ENCODE peak calls at places on chromosomes 3 and 15, in nine cellular contexts. One of them, this sample, is unnamed.

GRCh38 chr15:69529141-69529540 is 76.5 kb downstream of the RPLP1 start:
- DNase-seq in dorsolateral prefrontal cortex: no peak
- DNase-seq in amniotic stem cell: no peak
- DNase-seq in NCI-H2081 treated with DMSO at 0.1 percent for 48 hours: no peak
- DNase-seq in T-helper 1 cell: no peak
- DNase-seq in putamen: no peak
- DNase-seq in HuH-7: no peak
- DNase-seq in hypothalamus: no peak
- DNase-seq in amygdala: no peak
- DNase-seq in this sample: no peak

GRCh38 chr15:83110361-83110760 is 2.9 kb downstream of the TM6SF1 start:
- DNase-seq in amniotic stem cell: no peak
- DNase-seq in NCI-H2081 treated with DMSO at 0.1 percent for 48 hours: no peak
- DNase-seq in putamen: no peak
- DNase-seq in HuH-7: no peak
- DNase-seq in hypothalamus: no peak
- DNase-seq in amygdala: no peak
- DNase-seq in T-helper 1 cell: no peak
- DNase-seq in dorsolateral prefrontal cortex: no peak
- DNase-seq in this sample: no peak

GRCh38 chr3:184176377-184177330 is 2.0 kb downstream of the AP2M1 start:
- DNase-seq in hypothalamus: peak
- DNase-seq in dorsolateral prefrontal cortex: no peak
- DNase-seq in putamen: peak
- DNase-seq in amniotic stem cell: peak
- DNase-seq in amygdala: peak
- DNase-seq in HuH-7: no peak
- DNase-seq in NCI-H2081 treated with DMSO at 0.1 percent for 48 hours: no peak
- DNase-seq in T-helper 1 cell: no peak
- DNase-seq in this sample: no peak

GRCh38 chr15:92634641-92635272 is 20.8 kb downstream of the FAM174B start:
- DNase-seq in amygdala: no peak
- DNase-seq in putamen: no peak
- DNase-seq in HuH-7: no peak
- DNase-seq in hypothalamus: no peak
- DNase-seq in dorsolateral prefrontal cortex: no peak
- DNase-seq in amniotic stem cell: no peak
- DNase-seq in NCI-H2081 treated with DMSO at 0.1 percent for 48 hours: peak
- DNase-seq in T-helper 1 cell: no peak
- DNase-seq in this sample: no peak

GRCh38 chr3:136938334-136938733 is 19.4 kb upstream of the IL20RB start:
- DNase-seq in T-helper 1 cell: no peak
- DNase-seq in amygdala: no peak
- DNase-seq in HuH-7: no peak
- DNase-seq in putamen: no peak
- DNase-seq in dorsolateral prefrontal cortex: no peak
- DNase-seq in amniotic stem cell: no peak
- DNase-seq in NCI-H2081 treated with DMSO at 0.1 percent for 48 hours: no peak
- DNase-seq in hypothalamus: no peak
- DNase-seq in this sample: no peak

GRCh38 chr15:75723847-75724660 is 11.4 kb upstream of the CSPG4 start:
- DNase-seq in T-helper 1 cell: peak
- DNase-seq in amygdala: peak
- DNase-seq in amniotic stem cell: peak
- DNase-seq in dorsolateral prefrontal cortex: peak
- DNase-seq in NCI-H2081 treated with DMSO at 0.1 percent for 48 hours: no peak
- DNase-seq in hypothalamus: peak
- DNase-seq in HuH-7: peak
- DNase-seq in putamen: no peak
- DNase-seq in this sample: no peak

GRCh38 chr3:190696777-190697501 is 165.6 kb downstream of the GMNC start:
- DNase-seq in dorsolateral prefrontal cortex: no peak
- DNase-seq in hypothalamus: no peak
- DNase-seq in amygdala: no peak
- DNase-seq in amniotic stem cell: peak
- DNase-seq in NCI-H2081 treated with DMSO at 0.1 percent for 48 hours: no peak
- DNase-seq in putamen: peak
- DNase-seq in T-helper 1 cell: no peak
- DNase-seq in HuH-7: no peak
- DNase-seq in this sample: no peak

GRCh38 chr15:71701808-71702207 is 108.5 kb upstream of the NR2E3 start:
- DNase-seq in dorsolateral prefrontal cortex: no peak
- DNase-seq in putamen: no peak
- DNase-seq in amniotic stem cell: no peak
- DNase-seq in NCI-H2081 treated with DMSO at 0.1 percent for 48 hours: no peak
- DNase-seq in hypothalamus: no peak
- DNase-seq in T-helper 1 cell: no peak
- DNase-seq in HuH-7: no peak
- DNase-seq in amygdala: no peak
- DNase-seq in this sample: no peak

GRCh38 chr3:170180107-170180951 is 1.2 kb downstream of the PHC3 start:
- DNase-seq in dorsolateral prefrontal cortex: no peak
- DNase-seq in T-helper 1 cell: no peak
- DNase-seq in HuH-7: peak
- DNase-seq in amygdala: no peak
- DNase-seq in putamen: no peak
- DNase-seq in NCI-H2081 treated with DMSO at 0.1 percent for 48 hours: no peak
- DNase-seq in hypothalamus: no peak
- DNase-seq in amniotic stem cell: no peak
- DNase-seq in this sample: no peak

GRCh38 chr3:119318871-119319270 is 24.7 kb downstream of the ARHGAP31 start:
- DNase-seq in T-helper 1 cell: no peak
- DNase-seq in dorsolateral prefrontal cortex: no peak
- DNase-seq in amniotic stem cell: no peak
- DNase-seq in amygdala: no peak
- DNase-seq in HuH-7: no peak
- DNase-seq in NCI-H2081 treated with DMSO at 0.1 percent for 48 hours: no peak
- DNase-seq in hypothalamus: no peak
- DNase-seq in putamen: no peak
- DNase-seq in this sample: no peak

GRCh38 chr3:56801597-56802410 is at the start of gene ARHGEF3:
- DNase-seq in hypothalamus: peak
- DNase-seq in putamen: peak
- DNase-seq in amniotic stem cell: peak
- DNase-seq in amygdala: peak
- DNase-seq in T-helper 1 cell: peak
- DNase-seq in NCI-H2081 treated with DMSO at 0.1 percent for 48 hours: no peak
- DNase-seq in dorsolateral prefrontal cortex: peak
- DNase-seq in HuH-7: peak
- DNase-seq in this sample: peak

GRCh38 chr15:84822774-84823579 is 5.8 kb downstream of the ALPK3 start:
- DNase-seq in NCI-H2081 treated with DMSO at 0.1 percent for 48 hours: no peak
- DNase-seq in amygdala: no peak
- DNase-seq in HuH-7: no peak
- DNase-seq in T-helper 1 cell: no peak
- DNase-seq in dorsolateral prefrontal cortex: no peak
- DNase-seq in hypothalamus: no peak
- DNase-seq in putamen: no peak
- DNase-seq in amniotic stem cell: no peak
- DNase-seq in this sample: no peak

GRCh38 chr3:161171639-161172552 is 49.2 kb upstream of the NMD3 start:
- DNase-seq in NCI-H2081 treated with DMSO at 0.1 percent for 48 hours: no peak
- DNase-seq in dorsolateral prefrontal cortex: no peak
- DNase-seq in amniotic stem cell: no peak
- DNase-seq in amygdala: no peak
- DNase-seq in HuH-7: peak
- DNase-seq in T-helper 1 cell: no peak
- DNase-seq in hypothalamus: no peak
- DNase-seq in putamen: no peak
- DNase-seq in this sample: no peak

GRCh38 chr15:56017920-56018319 is 24.5 kb upstream of the NEDD4 start:
- DNase-seq in HuH-7: peak
- DNase-seq in hypothalamus: no peak
- DNase-seq in NCI-H2081 treated with DMSO at 0.1 percent for 48 hours: no peak
- DNase-seq in amniotic stem cell: no peak
- DNase-seq in dorsolateral prefrontal cortex: no peak
- DNase-seq in amygdala: no peak
- DNase-seq in putamen: no peak
- DNase-seq in T-helper 1 cell: no peak
- DNase-seq in this sample: no peak

GRCh38 chr15:38758001-38758400 is 193.4 kb upstream of the RASGRP1 start:
- DNase-seq in putamen: no peak
- DNase-seq in NCI-H2081 treated with DMSO at 0.1 percent for 48 hours: no peak
- DNase-seq in T-helper 1 cell: no peak
- DNase-seq in HuH-7: no peak
- DNase-seq in amygdala: no peak
- DNase-seq in hypothalamus: no peak
- DNase-seq in dorsolateral prefrontal cortex: no peak
- DNase-seq in amniotic stem cell: peak
- DNase-seq in this sample: no peak

GRCh38 chr3:15271785-15272381 is 60.5 kb downstream of the SH3BP5 start:
- DNase-seq in amniotic stem cell: no peak
- DNase-seq in dorsolateral prefrontal cortex: no peak
- DNase-seq in putamen: no peak
- DNase-seq in amygdala: no peak
- DNase-seq in NCI-H2081 treated with DMSO at 0.1 percent for 48 hours: no peak
- DNase-seq in T-helper 1 cell: peak
- DNase-seq in hypothalamus: no peak
- DNase-seq in HuH-7: no peak
- DNase-seq in this sample: no peak

GRCh38 chr3:58686847-58687246 is 20.3 kb upstream of the FAM3D start:
- DNase-seq in hypothalamus: no peak
- DNase-seq in NCI-H2081 treated with DMSO at 0.1 percent for 48 hours: no peak
- DNase-seq in dorsolateral prefrontal cortex: no peak
- DNase-seq in HuH-7: no peak
- DNase-seq in amygdala: no peak
- DNase-seq in putamen: no peak
- DNase-seq in amniotic stem cell: no peak
- DNase-seq in T-helper 1 cell: no peak
- DNase-seq in this sample: no peak

GRCh38 chr3:187291512-187292132 is at the start of gene MASP1:
- DNase-seq in HuH-7: peak
- DNase-seq in putamen: peak
- DNase-seq in NCI-H2081 treated with DMSO at 0.1 percent for 48 hours: no peak
- DNase-seq in dorsolateral prefrontal cortex: no peak
- DNase-seq in hypothalamus: no peak
- DNase-seq in amygdala: no peak
- DNase-seq in T-helper 1 cell: no peak
- DNase-seq in amniotic stem cell: no peak
- DNase-seq in this sample: no peak

GRCh38 chr15:68994149-68994548 is 20.3 kb upstream of the NOX5 start:
- DNase-seq in amygdala: no peak
- DNase-seq in T-helper 1 cell: no peak
- DNase-seq in putamen: no peak
- DNase-seq in dorsolateral prefrontal cortex: no peak
- DNase-seq in HuH-7: no peak
- DNase-seq in NCI-H2081 treated with DMSO at 0.1 percent for 48 hours: no peak
- DNase-seq in amniotic stem cell: peak
- DNase-seq in hypothalamus: no peak
- DNase-seq in this sample: no peak

GRCh38 chr3:173109143-173109542 is 31.9 kb downstream of the SPATA16 start:
- DNase-seq in dorsolateral prefrontal cortex: no peak
- DNase-seq in HuH-7: no peak
- DNase-seq in putamen: no peak
- DNase-seq in NCI-H2081 treated with DMSO at 0.1 percent for 48 hours: no peak
- DNase-seq in amygdala: no peak
- DNase-seq in hypothalamus: no peak
- DNase-seq in amniotic stem cell: no peak
- DNase-seq in T-helper 1 cell: no peak
- DNase-seq in this sample: peak

GRCh38 chr3:13332740-13333139 is 87.4 kb downstream of the NUP210 start:
- DNase-seq in NCI-H2081 treated with DMSO at 0.1 percent for 48 hours: no peak
- DNase-seq in HuH-7: no peak
- DNase-seq in putamen: no peak
- DNase-seq in T-helper 1 cell: no peak
- DNase-seq in hypothalamus: no peak
- DNase-seq in amniotic stem cell: no peak
- DNase-seq in amygdala: no peak
- DNase-seq in dorsolateral prefrontal cortex: no peak
- DNase-seq in this sample: no peak

GRCh38 chr3:173739716-173740115 is 342.2 kb downstream of the NLGN1 start:
- DNase-seq in amygdala: no peak
- DNase-seq in NCI-H2081 treated with DMSO at 0.1 percent for 48 hours: no peak
- DNase-seq in putamen: no peak
- DNase-seq in dorsolateral prefrontal cortex: no peak
- DNase-seq in hypothalamus: no peak
- DNase-seq in T-helper 1 cell: no peak
- DNase-seq in amniotic stem cell: peak
- DNase-seq in HuH-7: no peak
- DNase-seq in this sample: no peak

GRCh38 chr15:39665629-39666245 is 84.9 kb downstream of the THBS1 start:
- DNase-seq in hypothalamus: no peak
- DNase-seq in amniotic stem cell: no peak
- DNase-seq in dorsolateral prefrontal cortex: no peak
- DNase-seq in NCI-H2081 treated with DMSO at 0.1 percent for 48 hours: no peak
- DNase-seq in amygdala: no peak
- DNase-seq in HuH-7: no peak
- DNase-seq in T-helper 1 cell: no peak
- DNase-seq in putamen: no peak
- DNase-seq in this sample: no peak

GRCh38 chr3:163043074-163043473 is 1546.5 kb downstream of the OTOL1 start:
- DNase-seq in hypothalamus: no peak
- DNase-seq in dorsolateral prefrontal cortex: no peak
- DNase-seq in HuH-7: peak
- DNase-seq in putamen: no peak
- DNase-seq in amniotic stem cell: no peak
- DNase-seq in T-helper 1 cell: no peak
- DNase-seq in amygdala: no peak
- DNase-seq in NCI-H2081 treated with DMSO at 0.1 percent for 48 hours: no peak
- DNase-seq in this sample: no peak

GRCh38 chr3:193960485-193961172 is 175.3 kb upstream of the HES1 start:
- DNase-seq in dorsolateral prefrontal cortex: peak
- DNase-seq in hypothalamus: peak
- DNase-seq in HuH-7: no peak
- DNase-seq in amniotic stem cell: no peak
- DNase-seq in amygdala: peak
- DNase-seq in NCI-H2081 treated with DMSO at 0.1 percent for 48 hours: no peak
- DNase-seq in putamen: peak
- DNase-seq in T-helper 1 cell: no peak
- DNase-seq in this sample: no peak

GRCh38 chr3:155078959-155079794 is 942 bp upstream of the MME start:
- DNase-seq in putamen: no peak
- DNase-seq in amygdala: no peak
- DNase-seq in T-helper 1 cell: no peak
- DNase-seq in HuH-7: no peak
- DNase-seq in amniotic stem cell: no peak
- DNase-seq in dorsolateral prefrontal cortex: no peak
- DNase-seq in hypothalamus: no peak
- DNase-seq in NCI-H2081 treated with DMSO at 0.1 percent for 48 hours: no peak
- DNase-seq in this sample: no peak

GRCh38 chr15:64911317-64912186 is at the start of gene ANKDD1A:
- DNase-seq in hypothalamus: peak
- DNase-seq in amygdala: peak
- DNase-seq in NCI-H2081 treated with DMSO at 0.1 percent for 48 hours: no peak
- DNase-seq in dorsolateral prefrontal cortex: peak
- DNase-seq in amniotic stem cell: peak
- DNase-seq in putamen: peak
- DNase-seq in T-helper 1 cell: no peak
- DNase-seq in HuH-7: peak
- DNase-seq in this sample: peak

GRCh38 chr3:14152233-14152962 is 26.0 kb downstream of the XPC start:
- DNase-seq in amniotic stem cell: no peak
- DNase-seq in T-helper 1 cell: no peak
- DNase-seq in NCI-H2081 treated with DMSO at 0.1 percent for 48 hours: no peak
- DNase-seq in dorsolateral prefrontal cortex: no peak
- DNase-seq in hypothalamus: no peak
- DNase-seq in putamen: no peak
- DNase-seq in HuH-7: peak
- DNase-seq in amygdala: no peak
- DNase-seq in this sample: no peak

GRCh38 chr15:46309914-46310313 is 675.1 kb downstream of the SQOR start:
- DNase-seq in NCI-H2081 treated with DMSO at 0.1 percent for 48 hours: peak
- DNase-seq in amygdala: no peak
- DNase-seq in amniotic stem cell: no peak
- DNase-seq in putamen: no peak
- DNase-seq in T-helper 1 cell: no peak
- DNase-seq in hypothalamus: no peak
- DNase-seq in dorsolateral prefrontal cortex: no peak
- DNase-seq in HuH-7: no peak
- DNase-seq in this sample: no peak

GRCh38 chr3:172915911-172916514 is 165.5 kb downstream of the ECT2 start:
- DNase-seq in amygdala: no peak
- DNase-seq in HuH-7: no peak
- DNase-seq in amniotic stem cell: no peak
- DNase-seq in T-helper 1 cell: no peak
- DNase-seq in NCI-H2081 treated with DMSO at 0.1 percent for 48 hours: peak
- DNase-seq in dorsolateral prefrontal cortex: no peak
- DNase-seq in putamen: no peak
- DNase-seq in hypothalamus: no peak
- DNase-seq in this sample: no peak

GRCh38 chr15:28107111-28107893 is 8.2 kb upstream of the OCA2 start:
- DNase-seq in T-helper 1 cell: no peak
- DNase-seq in amygdala: no peak
- DNase-seq in hypothalamus: no peak
- DNase-seq in HuH-7: no peak
- DNase-seq in amniotic stem cell: no peak
- DNase-seq in NCI-H2081 treated with DMSO at 0.1 percent for 48 hours: no peak
- DNase-seq in putamen: no peak
- DNase-seq in dorsolateral prefrontal cortex: peak
- DNase-seq in this sample: no peak

This sample was measured in nucleus accumbens.